ENCODE peak calls at places on chromosomes 12 and 14, in nine cellular contexts. Z is MV-4-11; P is GM23338; D is GM04504; K is NB4; A is HL-60; J is stimulated activated CD8-positive, alpha-beta memory T cell treated with anti-CD3 and anti-CD28 coated beads, Interleukin-7, amount 100 ng/mL, for 1 hour; G is NCI-H345; E is NCI-H2107. O is an unnamed sample.

GRCh38 chr14:24943024-24943423 is 106.9 kb downstream of the STXBP6 start:
- DNase-seq in Z (no peak), P (peak; percentile 91), D (no peak), K (no peak), A (no peak), J (no peak), G (peak; percentile 53), E (peak; percentile 77), O (peak; percentile 14)

GRCh38 chr12:3441435-3441834 is 49.6 kb upstream of the PRMT8 start:
- DNase-seq in Z (no peak), P (no peak), D (no peak), K (no peak), A (no peak), J (no peak), G (no peak), E (no peak), O (no peak)

GRCh38 chr12:47768323-47768811 is 4.7 kb upstream of the SLC48A1 start:
- DNase-seq in Z (no peak), P (peak; percentile 62), D (no peak), K (no peak), A (no peak), J (no peak), G (no peak), E (no peak), O (no peak)

GRCh38 chr12:2640709-2641108 is 154.1 kb upstream of the FKBP4 start:
- DNase-seq in Z (peak; percentile 36), P (no peak), D (peak; percentile 91), K (peak; percentile 63), A (no peak), J (no peak), G (no peak), E (no peak), O (peak; percentile 96)

GRCh38 chr12:32106517-32107366 is at the start of gene BICD1:
- DNase-seq in Z (peak; percentile 62), P (peak; percentile 93), D (peak; percentile 81), K (peak; percentile 92), A (peak; percentile 65), J (peak; percentile 48), G (peak; percentile 81), E (peak; percentile 79), O (peak; percentile 86)

GRCh38 chr12:94994312-94994711 is 9.2 kb downstream of the NDUFA12 start:
- DNase-seq in Z (no peak), P (no peak), D (peak; percentile 40), K (no peak), A (no peak), J (no peak), G (no peak), E (no peak), O (peak; percentile 21)

GRCh38 chr12:100919116-100919515 is 124.5 kb downstream of the ANO4 start:
- DNase-seq in Z (no peak), P (no peak), D (no peak), K (no peak), A (no peak), J (no peak), G (no peak), E (no peak), O (no peak)

GRCh38 chr14:104680056-104680805 is 9.2 kb upstream of the INF2 start:
- DNase-seq in Z (peak; percentile 28), P (no peak), D (no peak), K (peak; percentile 67), A (no peak), J (no peak), G (no peak), E (no peak), O (peak; percentile 76)

GRCh38 chr14:78202976-78203375 is 32.8 kb downstream of the NRXN3 start:
- DNase-seq in Z (no peak), P (no peak), D (no peak), K (no peak), A (no peak), J (no peak), G (peak; percentile 97), E (peak; percentile 61), O (no peak)

GRCh38 chr12:51773145-51773869 is 75.2 kb downstream of the FIGNL2 start:
- DNase-seq in Z (peak; percentile 55), P (no peak), D (peak; percentile 73), K (peak; percentile 42), A (peak; percentile 23), J (no peak), G (no peak), E (no peak), O (peak; percentile 76)

O was measured in stromal cell of bone marrow.